ENCODE peak calls at places on chromosomes 6 and 20, in seven cellular contexts. A is left ventricle myocardium inferior, Z is tibial artery, T is mammary epithelial cell, K is tibial nerve, Q is psoas muscle, H is astrocyte of the cerebellum. P is an unnamed sample.

GRCh38 chr6:111985202-111985731 is 68.6 kb upstream of the CCN6 start:
- DNase-seq in A (no peak), Z (no peak), T (peak), K (no peak), Q (no peak), H (peak), P (no peak)

GRCh38 chr6:33276864-33277662 is at the start of gene B3GALT4:
- DNase-seq in A (peak), Z (peak), T (peak), K (peak), Q (peak), H (no peak), P (peak)

GRCh38 chr6:42697268-42697655 is 25.1 kb downstream of the PRPH2 start:
- DNase-seq in A (no peak), Z (no peak), T (no peak), K (no peak), Q (no peak), H (no peak), P (no peak)

GRCh38 chr6:74044417-74045096 is 348.6 kb downstream of the CD109 start:
- DNase-seq in A (no peak), Z (no peak), T (no peak), K (no peak), Q (no peak), H (no peak), P (no peak)

GRCh38 chr6:25960689-25961088 is 1.9 kb upstream of the TRIM38 start:
- DNase-seq in A (no peak), Z (no peak), T (no peak), K (no peak), Q (no peak), H (no peak), P (no peak)

GRCh38 chr20:32386091-32386490 is 28.0 kb downstream of the ASXL1 start:
- DNase-seq in A (no peak), Z (no peak), T (no peak), K (no peak), Q (no peak), H (peak), P (no peak)

GRCh38 chr20:48594533-48594932 is 233.3 kb downstream of the PREX1 start:
- DNase-seq in A (no peak), Z (no peak), T (no peak), K (no peak), Q (no peak), H (no peak), P (no peak)

GRCh38 chr6:144294016-144294415 is 8.9 kb downstream of the UTRN start:
- DNase-seq in A (no peak), Z (no peak), T (peak), K (no peak), Q (no peak), H (peak), P (peak)

GRCh38 chr6:115721564-115721963 is 339.1 kb downstream of the FRK start:
- DNase-seq in A (no peak), Z (no peak), T (no peak), K (no peak), Q (no peak), H (no peak), P (no peak)

GRCh38 chr6:12570461-12571030 is 146.0 kb upstream of the PHACTR1 start:
- DNase-seq in A (no peak), Z (no peak), T (peak), K (no peak), Q (no peak), H (peak), P (no peak)

GRCh38 chr20:4227085-4227821 is 211.9 kb upstream of the RNF24 start:
- DNase-seq in A (no peak), Z (no peak), T (peak), K (no peak), Q (no peak), H (no peak), P (no peak)

GRCh38 chr6:6694368-6694780 is 105.9 kb downstream of the LY86 start:
- DNase-seq in A (no peak), Z (no peak), T (no peak), K (no peak), Q (no peak), H (no peak), P (no peak)

GRCh38 chr6:12482386-12482785 is 192.2 kb downstream of the EDN1 start:
- DNase-seq in A (no peak), Z (no peak), T (no peak), K (no peak), Q (no peak), H (no peak), P (no peak)

GRCh38 chr6:153613719-153614455 is 425.2 kb upstream of the OPRM1 start:
- DNase-seq in A (no peak), Z (no peak), T (no peak), K (no peak), Q (no peak), H (no peak), P (no peak)

GRCh38 chr6:135128268-135128914 is 52.7 kb upstream of the MYB start:
- DNase-seq in A (no peak), Z (no peak), T (no peak), K (no peak), Q (no peak), H (no peak), P (no peak)

GRCh38 chr6:37741757-37742400 is 44.2 kb upstream of the MDGA1 start:
- DNase-seq in A (peak), Z (no peak), T (no peak), K (no peak), Q (peak), H (no peak), P (no peak)

GRCh38 chr20:51128198-51128597 is 105.3 kb upstream of the KCNG1 start:
- DNase-seq in A (no peak), Z (no peak), T (peak), K (no peak), Q (no peak), H (peak), P (peak)

GRCh38 chr20:10637062-10637559 is 36.7 kb downstream of the JAG1 start:
- DNase-seq in A (no peak), Z (peak), T (peak), K (no peak), Q (peak), H (no peak), P (no peak)

DNA sequence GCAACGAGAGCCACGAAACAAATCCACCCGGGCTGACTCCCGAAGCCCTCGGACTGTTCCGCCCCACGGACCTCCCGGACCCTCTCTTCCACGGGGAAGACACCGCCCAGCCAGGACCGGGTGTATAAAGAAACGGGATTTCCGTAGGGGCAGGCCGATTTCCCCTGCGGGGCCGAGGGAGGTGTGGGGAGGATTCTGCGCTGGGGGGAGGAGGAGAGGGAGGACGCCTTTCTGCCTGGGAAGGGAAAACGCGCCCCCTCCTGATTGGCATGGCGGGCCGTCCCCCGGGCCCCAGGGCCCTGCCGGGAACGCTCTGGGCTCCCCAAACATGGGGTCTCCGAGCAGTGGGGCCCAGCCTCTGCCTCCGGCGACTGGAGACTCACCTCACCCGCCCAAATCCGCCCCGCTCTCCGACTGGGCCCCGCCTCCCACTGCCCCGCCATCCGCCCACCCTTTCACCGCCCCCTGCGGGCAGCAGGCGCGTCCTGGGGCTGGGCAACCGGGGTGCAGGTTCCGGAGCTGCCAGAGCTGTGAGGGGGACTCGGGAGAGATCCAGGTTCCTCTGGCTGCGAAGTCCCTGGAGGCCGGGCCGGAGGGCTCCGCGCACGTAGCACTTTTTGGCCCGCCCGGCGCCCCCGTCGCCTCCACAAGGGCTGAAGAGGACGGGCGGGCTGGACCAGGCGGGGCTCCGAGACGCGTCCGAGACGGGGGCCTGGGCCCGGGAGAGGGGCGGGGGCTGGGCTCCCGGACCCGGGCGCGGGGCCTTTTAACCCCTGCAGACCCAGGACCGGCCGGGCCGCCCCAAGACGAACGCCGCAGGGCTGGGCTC is 586 bp upstream of the PPDPF start:
- DNase-seq in A (peak), Z (peak), T (peak), K (no peak), Q (peak), H (no peak), P (no peak)
- TF ChIP-seq CTCF in A (peak), Z (no peak), T (no peak), K (peak), Q (peak), H (peak), P (peak)

GRCh38 chr20:57436223-57436545 is 45.0 kb downstream of the RBM38 start:
- DNase-seq in A (no peak), Z (no peak), T (no peak), K (no peak), Q (no peak), H (no peak), P (no peak)
- H3K4me3 ChIP-seq in A (no peak), Z (no peak), T (no peak), K (no peak), Q (no peak), H (no peak), P (no peak)

GRCh38 chr6:148179786-148180185 is 162.9 kb upstream of the SASH1 start:
- DNase-seq in A (no peak), Z (no peak), T (no peak), K (no peak), Q (no peak), H (no peak), P (no peak)
- TF ChIP-seq CTCF in A (peak), Z (peak), T (peak), K (no peak), Q (peak), H (peak), P (peak)

DNA sequence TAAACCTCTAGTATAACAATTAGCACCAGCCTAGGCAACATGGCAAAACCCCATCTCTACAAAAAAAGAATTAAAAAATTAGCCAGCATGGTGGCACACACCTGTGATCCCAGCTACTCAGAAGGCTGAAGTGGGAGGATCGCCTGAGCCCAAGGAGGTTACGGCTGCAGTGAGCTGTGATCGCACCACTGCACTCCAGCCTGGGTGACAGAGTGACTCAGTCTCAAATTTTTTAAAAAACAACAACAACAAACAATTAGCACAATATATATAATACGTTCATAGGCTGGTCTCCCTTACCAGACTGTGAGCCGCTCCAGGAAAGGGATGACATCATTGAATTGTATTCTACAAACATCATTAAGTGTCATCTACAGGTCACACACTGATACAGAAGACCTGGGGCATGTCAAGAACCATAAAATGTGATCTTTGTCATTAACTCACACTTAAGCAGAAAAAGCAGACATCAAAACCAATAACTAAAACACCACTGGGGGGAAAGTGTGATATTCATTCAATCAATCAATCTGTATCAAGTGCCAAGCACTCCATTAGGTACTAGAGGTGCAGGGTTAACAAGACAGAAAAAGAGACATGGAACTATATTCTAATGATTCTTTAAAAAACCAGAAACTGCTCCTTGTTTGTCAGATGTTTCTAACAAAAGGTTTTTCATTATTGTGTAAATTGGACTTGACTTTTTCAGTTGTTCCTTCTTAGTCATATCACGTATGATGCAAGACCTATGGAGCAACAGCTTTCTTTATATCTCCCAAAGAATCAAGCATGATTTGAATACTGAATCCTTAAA is 17.8 kb downstream of the MAP3K5 start:
- DNase-seq in A (no peak), Z (no peak), T (peak), K (no peak), Q (no peak), H (no peak), P (no peak)
- H3K4me3 ChIP-seq in A (no peak), Z (no peak), T (no peak), K (no peak), Q (no peak), H (no peak), P (no peak)

DNA sequence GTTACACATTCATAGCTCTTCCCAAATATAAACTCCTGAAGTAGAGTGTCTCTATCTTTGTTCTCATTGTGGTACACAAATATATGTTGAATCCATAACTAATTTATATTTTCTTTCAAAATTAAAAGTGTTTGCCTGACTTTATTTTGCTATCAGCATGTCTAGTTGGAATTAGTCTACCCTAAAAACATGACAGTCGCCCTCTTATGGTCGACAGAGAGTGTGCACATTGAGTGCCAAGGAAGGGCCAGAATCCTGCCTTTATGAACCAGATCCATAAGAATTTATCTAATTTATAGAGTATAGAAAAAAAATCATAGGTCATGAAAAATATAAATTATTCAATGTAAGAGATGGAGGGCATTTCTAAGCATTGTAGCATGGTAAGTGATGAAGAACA is 12.3 kb upstream of the DEFB112 start:
- DNase-seq in A (no peak), Z (no peak), T (peak), K (no peak), Q (no peak), H (no peak), P (no peak)
- TF ChIP-seq CTCF in A (no peak), Z (no peak), T (peak), K (no peak), Q (no peak), H (no peak), P (peak)

DNA sequence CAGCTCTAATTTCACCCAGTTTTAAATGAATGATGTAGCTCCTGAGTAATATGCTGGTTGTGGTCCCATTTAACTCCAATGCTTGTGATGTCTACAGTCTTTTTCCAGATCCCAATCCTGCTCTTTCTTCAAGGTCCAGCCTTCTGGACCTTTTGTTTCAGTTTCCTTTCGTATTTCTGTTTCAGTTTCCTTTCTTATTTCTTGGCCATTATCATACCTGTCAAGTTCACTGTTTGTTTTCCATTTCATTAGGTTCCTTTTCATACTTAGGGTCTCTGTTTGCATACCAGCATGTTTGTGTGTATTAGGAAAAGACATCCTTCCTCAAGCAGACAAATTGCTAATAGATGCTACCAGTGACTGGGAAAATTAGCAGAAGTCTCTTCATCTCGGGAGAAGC is 583.2 kb downstream of the BCKDHB start:
- DNase-seq in A (no peak), Z (no peak), T (no peak), K (no peak), Q (no peak), H (no peak), P (no peak)
- H3K4me3 ChIP-seq in A (no peak), Z (no peak), T (no peak), K (no peak), Q (no peak), H (no peak), P (no peak)

GRCh38 chr20:21994203-21994602 is 288.7 kb downstream of the PAX1 start:
- DNase-seq in A (no peak), Z (no peak), T (no peak), K (no peak), Q (no peak), H (no peak), P (no peak)
- TF ChIP-seq CTCF in A (no peak), Z (no peak), T (no peak), K (no peak), Q (no peak), H (no peak), P (no peak)

DNA sequence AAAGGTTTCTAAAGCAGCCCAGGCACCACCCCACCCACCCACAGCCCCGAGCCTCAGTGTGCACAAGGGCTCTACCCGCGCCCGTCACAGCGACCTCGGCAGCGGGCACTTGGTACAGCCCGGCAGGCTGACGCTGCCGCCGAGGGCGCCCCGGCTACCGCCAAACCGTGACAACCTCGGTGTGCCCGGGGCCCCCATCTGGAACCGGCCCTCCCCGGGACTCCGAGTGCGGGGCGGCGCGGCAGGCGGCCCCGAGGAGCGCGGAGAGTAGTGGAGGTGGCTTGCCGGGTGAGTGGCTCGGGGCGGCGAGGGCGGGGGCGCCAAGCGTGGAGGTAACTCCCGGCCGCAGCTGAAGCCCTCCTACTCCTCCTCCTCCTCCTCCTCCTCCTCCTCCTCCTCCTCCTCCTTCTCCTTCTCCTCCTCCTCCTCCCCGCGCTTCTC is at the start of gene ISM1:
- DNase-seq in A (no peak), Z (peak), T (peak), K (no peak), Q (peak), H (no peak), P (no peak)
- H3K4me3 ChIP-seq in A (peak), Z (peak), T (peak), K (peak), Q (peak), H (peak), P (peak)